ENCODE peak calls at places on chromosomes 6 and 20, in nine cellular contexts. One of them, this sample, is unnamed.

GRCh38 chr20:2519115-2519815 is 10.6 kb upstream of the ZNF343 start:
- DNase-seq in fibroblast of pulmonary artery: peak; percentile 79
- DNase-seq in SHP77: no peak
- DNase-seq in left cardiac atrium: no peak
- DNase-seq in NAMALWA: no peak
- DNase-seq in endothelial cell: no peak
- DNase-seq in T follicular helper cell: no peak
- DNase-seq in midbrain: no peak
- DNase-seq in neuronal stem cell: no peak
- DNase-seq in this sample: no peak

GRCh38 chr6:43851204-43851855 is 81.3 kb downstream of the VEGFA start:
- DNase-seq in fibroblast of pulmonary artery: peak; percentile 83
- DNase-seq in SHP77: no peak
- DNase-seq in left cardiac atrium: no peak
- DNase-seq in NAMALWA: no peak
- DNase-seq in endothelial cell: no peak
- DNase-seq in T follicular helper cell: no peak
- DNase-seq in midbrain: no peak
- DNase-seq in neuronal stem cell: no peak
- DNase-seq in this sample: no peak

GRCh38 chr6:147017153-147017552 is 187.1 kb upstream of the STXBP5 start:
- DNase-seq in fibroblast of pulmonary artery: no peak
- DNase-seq in SHP77: no peak
- DNase-seq in left cardiac atrium: no peak
- DNase-seq in NAMALWA: no peak
- DNase-seq in endothelial cell: no peak
- DNase-seq in T follicular helper cell: no peak
- DNase-seq in midbrain: no peak
- DNase-seq in neuronal stem cell: no peak
- DNase-seq in this sample: no peak

GRCh38 chr6:64428186-64428585 is 792.6 kb downstream of the PHF3 start:
- DNase-seq in fibroblast of pulmonary artery: peak; percentile 17
- DNase-seq in SHP77: no peak
- DNase-seq in left cardiac atrium: no peak
- DNase-seq in NAMALWA: no peak
- DNase-seq in endothelial cell: no peak
- DNase-seq in T follicular helper cell: no peak
- DNase-seq in midbrain: no peak
- DNase-seq in neuronal stem cell: no peak
- DNase-seq in this sample: no peak

GRCh38 chr6:7283676-7284075 is 29.3 kb downstream of the SSR1 start:
- DNase-seq in fibroblast of pulmonary artery: no peak
- DNase-seq in SHP77: no peak
- DNase-seq in left cardiac atrium: no peak
- DNase-seq in NAMALWA: no peak
- DNase-seq in endothelial cell: no peak
- DNase-seq in T follicular helper cell: no peak
- DNase-seq in midbrain: no peak
- DNase-seq in neuronal stem cell: no peak
- DNase-seq in this sample: no peak

GRCh38 chr6:11789754-11790153 is 11.2 kb upstream of the ADTRP start:
- DNase-seq in fibroblast of pulmonary artery: no peak
- DNase-seq in SHP77: no peak
- DNase-seq in left cardiac atrium: no peak
- DNase-seq in NAMALWA: no peak
- DNase-seq in endothelial cell: no peak
- DNase-seq in T follicular helper cell: no peak
- DNase-seq in midbrain: no peak
- DNase-seq in neuronal stem cell: no peak
- DNase-seq in this sample: no peak

GRCh38 chr6:77688641-77689040 is 35.8 kb downstream of the MEI4 start:
- DNase-seq in fibroblast of pulmonary artery: no peak
- DNase-seq in SHP77: no peak
- DNase-seq in left cardiac atrium: no peak
- DNase-seq in NAMALWA: no peak
- DNase-seq in endothelial cell: no peak
- DNase-seq in T follicular helper cell: no peak
- DNase-seq in midbrain: no peak
- DNase-seq in neuronal stem cell: no peak
- DNase-seq in this sample: no peak

GRCh38 chr20:53187402-53187801 is 215.2 kb downstream of the TSHZ2 start:
- DNase-seq in fibroblast of pulmonary artery: no peak
- DNase-seq in SHP77: no peak
- DNase-seq in left cardiac atrium: no peak
- DNase-seq in NAMALWA: no peak
- DNase-seq in endothelial cell: no peak
- DNase-seq in T follicular helper cell: no peak
- DNase-seq in midbrain: no peak
- DNase-seq in neuronal stem cell: no peak
- DNase-seq in this sample: no peak

GRCh38 chr6:155050311-155050710 is 55.2 kb downstream of the TIAM2 start:
- DNase-seq in fibroblast of pulmonary artery: no peak
- DNase-seq in SHP77: no peak
- DNase-seq in left cardiac atrium: no peak
- DNase-seq in NAMALWA: no peak
- DNase-seq in endothelial cell: no peak
- DNase-seq in T follicular helper cell: no peak
- DNase-seq in midbrain: no peak
- DNase-seq in neuronal stem cell: no peak
- DNase-seq in this sample: peak; percentile 4

GRCh38 chr6:36729169-36729549 is 31.5 kb downstream of the RAB44 start:
- DNase-seq in fibroblast of pulmonary artery: peak; percentile 43
- DNase-seq in SHP77: no peak
- DNase-seq in left cardiac atrium: no peak
- DNase-seq in NAMALWA: no peak
- DNase-seq in endothelial cell: no peak
- DNase-seq in T follicular helper cell: no peak
- DNase-seq in midbrain: no peak
- DNase-seq in neuronal stem cell: no peak
- DNase-seq in this sample: no peak

GRCh38 chr6:71488186-71488585 is 199.6 kb downstream of the OGFRL1 start:
- DNase-seq in fibroblast of pulmonary artery: no peak
- DNase-seq in SHP77: no peak
- DNase-seq in left cardiac atrium: no peak
- DNase-seq in NAMALWA: peak; percentile 25
- DNase-seq in endothelial cell: no peak
- DNase-seq in T follicular helper cell: no peak
- DNase-seq in midbrain: no peak
- DNase-seq in neuronal stem cell: no peak
- DNase-seq in this sample: no peak

GRCh38 chr20:17747431-17747846 is 47.7 kb downstream of the BANF2 start:
- DNase-seq in fibroblast of pulmonary artery: peak; percentile 79
- DNase-seq in SHP77: peak; percentile 2
- DNase-seq in left cardiac atrium: peak; percentile 46
- DNase-seq in NAMALWA: no peak
- DNase-seq in endothelial cell: no peak
- DNase-seq in T follicular helper cell: no peak
- DNase-seq in midbrain: no peak
- DNase-seq in neuronal stem cell: no peak
- DNase-seq in this sample: no peak

GRCh38 chr6:2101213-2101612 is 144.2 kb downstream of the GMDS start:
- DNase-seq in fibroblast of pulmonary artery: no peak
- DNase-seq in SHP77: no peak
- DNase-seq in left cardiac atrium: no peak
- DNase-seq in NAMALWA: no peak
- DNase-seq in endothelial cell: no peak
- DNase-seq in T follicular helper cell: no peak
- DNase-seq in midbrain: no peak
- DNase-seq in neuronal stem cell: no peak
- DNase-seq in this sample: no peak

GRCh38 chr6:106860940-106861339 is 113.6 kb downstream of the CD24 start:
- DNase-seq in fibroblast of pulmonary artery: no peak
- DNase-seq in SHP77: no peak
- DNase-seq in left cardiac atrium: no peak
- DNase-seq in NAMALWA: no peak
- DNase-seq in endothelial cell: no peak
- DNase-seq in T follicular helper cell: no peak
- DNase-seq in midbrain: no peak
- DNase-seq in neuronal stem cell: no peak
- DNase-seq in this sample: no peak

GRCh38 chr20:20363449-20364015 is 4.4 kb upstream of the INSM1 start:
- DNase-seq in fibroblast of pulmonary artery: no peak
- DNase-seq in SHP77: peak; percentile 60
- DNase-seq in left cardiac atrium: no peak
- DNase-seq in NAMALWA: no peak
- DNase-seq in endothelial cell: no peak
- DNase-seq in T follicular helper cell: no peak
- DNase-seq in midbrain: no peak
- DNase-seq in neuronal stem cell: no peak
- DNase-seq in this sample: no peak

GRCh38 chr20:56451056-56451765 is 17.2 kb upstream of the RTF2 start:
- DNase-seq in fibroblast of pulmonary artery: no peak
- DNase-seq in SHP77: no peak
- DNase-seq in left cardiac atrium: no peak
- DNase-seq in NAMALWA: no peak
- DNase-seq in endothelial cell: no peak
- DNase-seq in T follicular helper cell: no peak
- DNase-seq in midbrain: no peak
- DNase-seq in neuronal stem cell: no peak
- DNase-seq in this sample: no peak

GRCh38 chr6:27669278-27669797 is 196.4 kb upstream of the ZNF184 start:
- DNase-seq in fibroblast of pulmonary artery: no peak
- DNase-seq in SHP77: no peak
- DNase-seq in left cardiac atrium: no peak
- DNase-seq in NAMALWA: no peak
- DNase-seq in endothelial cell: no peak
- DNase-seq in T follicular helper cell: no peak
- DNase-seq in midbrain: no peak
- DNase-seq in neuronal stem cell: no peak
- DNase-seq in this sample: no peak

GRCh38 chr6:41581381-41581991 is 35.3 kb downstream of the FOXP4 start:
- DNase-seq in fibroblast of pulmonary artery: peak; percentile 80
- DNase-seq in SHP77: no peak
- DNase-seq in left cardiac atrium: peak; percentile 72
- DNase-seq in NAMALWA: no peak
- DNase-seq in endothelial cell: no peak
- DNase-seq in T follicular helper cell: no peak
- DNase-seq in midbrain: no peak
- DNase-seq in neuronal stem cell: no peak
- DNase-seq in this sample: no peak

This sample was measured in stimulated activated CD8-positive, alpha-beta memory T cell treated with anti-CD3 and anti-CD28 coated beads, Interleukin-12 subunit alpha, Interleukin-12 subunit beta, amount 100 ng/mL, for 1 hour.